ENCODE peak calls at places on chromosome 18, in seven cellular contexts. D, N, W, B, Y, A and Z are unnamed samples.
A peak's percentile ranks its signal among the peaks of the same experiment; 100 is the strongest.

GRCh38 chr18:1094408-1094807 is 189.7 kb downstream of the ADCYAP1 start:
- DNase-seq in N (no peak), D (no peak), B (no peak), W (no peak), A (peak; percentile 76), Y (peak; percentile 9), Z (no peak)

GRCh38 chr18:44130365-44130942 is 550.2 kb upstream of the SETBP1 start:
- DNase-seq in Y (peak; percentile 26), A (peak; percentile 49), B (peak; percentile 81), N (no peak), W (no peak), D (no peak), Z (no peak)

GRCh38 chr18:49911414-49911813 is 98.1 kb upstream of the ACAA2 start:
- DNase-seq in N (no peak), W (no peak), B (no peak), Y (no peak), D (no peak), A (no peak), Z (no peak)

GRCh38 chr18:75161629-75162028 is 47.3 kb downstream of the PTGR3 start:
- DNase-seq in W (no peak), N (no peak), B (no peak), A (no peak), Y (no peak), D (peak; percentile 17), Z (peak; percentile 54)

GRCh38 chr18:1104265-1104792 is 199.7 kb downstream of the ADCYAP1 start:
- DNase-seq in D (no peak), N (no peak), B (no peak), A (peak; percentile 64), W (no peak), Y (no peak), Z (no peak)

GRCh38 chr18:44651453-44651852 is 29.2 kb upstream of the SETBP1 start:
- DNase-seq in Y (peak; percentile 63), B (peak; percentile 21), A (peak; percentile 62), D (no peak), N (no peak), W (no peak), Z (no peak)

GRCh38 chr18:37847544-37847943 is 281.9 kb upstream of the CELF4 start:
- DNase-seq in B (no peak), D (no peak), N (no peak), A (no peak), Y (no peak), W (no peak), Z (no peak)

GRCh38 chr18:58578835-58579560 is 49.9 kb downstream of the ALPK2 start:
- DNase-seq in B (no peak), Y (peak; percentile 49), N (no peak), A (peak; percentile 25), W (no peak), D (no peak), Z (no peak)

GRCh38 chr18:68713791-68714190 is 1.1 kb downstream of the TMX3 start:
- DNase-seq in A (peak; percentile 31), N (no peak), B (no peak), Y (peak; percentile 19), D (no peak), W (no peak), Z (no peak)

GRCh38 chr18:64717026-64717425 is 568.1 kb upstream of the LINC00305 start:
- DNase-seq in N (no peak), W (no peak), D (no peak), Y (no peak), B (no peak), A (peak; percentile 90), Z (no peak)

GRCh38 chr18:400466-400865 is 100.0 kb downstream of the COLEC12 start:
- DNase-seq in W (no peak), N (no peak), A (no peak), B (no peak), D (no peak), Y (no peak), Z (no peak)

GRCh38 chr18:48657446-48658120 is 118.8 kb downstream of the CTIF start:
- DNase-seq in B (no peak), W (no peak), D (no peak), N (no peak), A (no peak), Y (no peak), Z (no peak)

GRCh38 chr18:2848145-2848878 is 1.5 kb downstream of the EMILIN2 start:
- DNase-seq in A (no peak), D (no peak), W (no peak), N (no peak), B (no peak), Y (no peak), Z (no peak)

GRCh38 chr18:58572181-58572580 is 56.7 kb downstream of the ALPK2 start:
- DNase-seq in A (peak; percentile 99), W (no peak), Y (peak; percentile 89), B (no peak), N (no peak), D (no peak), Z (no peak)

GRCh38 chr18:21669736-21670135 is 34.8 kb downstream of the ABHD3 start:
- DNase-seq in D (no peak), Y (peak; percentile 53), W (no peak), A (peak; percentile 87), N (no peak), B (no peak), Z (no peak)

GRCh38 chr18:63701952-63702351 is 808 bp upstream of the SERPINB11 start:
- DNase-seq in Y (no peak), A (no peak), B (no peak), D (no peak), N (no peak), W (no peak), Z (no peak)

GRCh38 chr18:57276720-57277284 is 75.6 kb upstream of the ST8SIA3 start:
- DNase-seq in D (no peak), B (peak; percentile 9), Y (no peak), W (no peak), N (no peak), A (no peak), Z (no peak)

GRCh38 chr18:58911241-58911640 is 46.6 kb downstream of the ZNF532 start:
- DNase-seq in D (no peak), W (no peak), N (no peak), B (no peak), A (no peak), Y (no peak), Z (no peak)

GRCh38 chr18:23136326-23137092 is 1.2 kb downstream of the CABLES1 start:
- DNase-seq in W (peak; percentile 6), Y (peak; percentile 40), N (peak; percentile 58), A (peak; percentile 23), D (peak; percentile 7), B (peak; percentile 56), Z (peak; percentile 40)
- H3K27ac ChIP-seq in W (peak overlapping the region; percentile 80), Y (no peak overlapping the region), N (peak overlapping the region; percentile 88), A (peak overlapping the region; percentile 7), D (no peak overlapping the region), B (no peak overlapping the region), Z (peak overlapping the region; percentile 89)

GRCh38 chr18:55473534-55473933 is 114.5 kb downstream of the TCF4 start:
- DNase-seq in D (no peak), W (no peak), B (no peak), N (no peak), Y (no peak), A (no peak), Z (no peak)
- TF ChIP-seq CTCF in D (no peak), W (no peak), B (no peak), N (no peak), Y (no peak), A (no peak), Z (no peak)

DNA sequence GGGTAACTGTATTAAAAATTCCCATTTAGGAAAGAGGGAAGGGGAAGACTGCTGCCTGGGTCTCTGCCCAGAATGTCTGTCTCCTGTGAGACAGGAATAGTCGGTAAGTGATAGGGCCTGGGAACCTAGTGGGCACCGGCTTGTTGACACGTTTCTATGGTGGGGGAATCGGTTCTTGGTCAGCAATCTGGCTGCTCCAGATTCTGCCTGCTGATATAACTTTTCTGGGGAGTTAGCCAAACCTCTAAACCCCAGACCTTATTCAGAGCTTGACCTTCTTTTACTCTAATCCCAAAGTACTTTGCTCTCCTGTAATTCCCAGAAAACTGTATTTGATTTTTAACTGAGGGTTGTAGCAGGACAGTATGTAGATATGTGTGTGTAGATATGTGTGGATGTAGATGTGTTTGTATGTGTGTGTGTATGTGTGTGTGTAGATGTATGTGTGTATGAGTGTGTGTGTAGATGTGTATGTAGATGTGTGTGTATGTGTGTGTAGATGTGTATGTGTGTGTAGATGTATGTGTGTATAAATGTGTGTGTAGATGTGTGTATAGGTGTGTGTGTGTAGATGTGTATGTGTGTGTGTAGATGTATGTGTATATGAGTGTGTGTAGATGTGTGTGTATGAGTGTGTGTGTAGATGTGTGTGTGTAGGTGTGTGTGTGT is 61.8 kb upstream of the TXNDC2 start:
- DNase-seq in D (no peak), A (no peak), W (no peak), Y (no peak), B (no peak), N (no peak), Z (no peak)
- H3K27ac ChIP-seq in D (no peak overlapping the region), A (no peak overlapping the region), W (peak overlapping the region; percentile 12), Y (no peak overlapping the region), B (no peak overlapping the region), N (no peak overlapping the region), Z (peak overlapping the region; percentile 73)

GRCh38 chr18:34704823-34705222 is 5.3 kb upstream of the DTNA start:
- DNase-seq in W (no peak), D (no peak), A (no peak), Y (no peak), B (no peak), N (no peak), Z (no peak)
- TF ChIP-seq CTCF in W (no peak), D (no peak), A (no peak), Y (no peak), B (no peak), N (no peak), Z (no peak)

DNA sequence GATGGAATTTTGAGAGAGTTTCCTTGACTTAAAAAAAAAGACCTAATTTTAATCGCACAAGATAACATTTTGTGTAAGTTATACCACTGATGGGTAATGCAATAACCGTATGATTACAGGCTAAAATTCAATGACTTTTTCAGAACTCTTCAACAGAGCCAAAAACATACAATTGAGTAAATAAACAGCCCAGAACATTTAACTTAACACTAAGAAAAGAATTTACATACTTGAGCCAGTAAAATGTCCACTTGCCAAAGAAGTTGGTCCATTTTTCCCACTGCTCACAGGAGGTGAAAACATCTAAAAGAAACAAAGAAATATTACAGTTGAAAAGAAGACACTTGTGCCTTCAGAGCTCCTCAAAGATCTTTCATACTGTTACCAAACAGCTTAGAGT is 2.9 kb downstream of the TCF4 start:
- DNase-seq in D (no peak), Y (no peak), N (no peak), W (no peak), B (no peak), A (no peak), Z (no peak)
- H3K27ac ChIP-seq in D (no peak overlapping the region), Y (no peak overlapping the region), N (no peak overlapping the region), W (peak overlapping the region; percentile 95), B (no peak overlapping the region), A (no peak overlapping the region), Z (no peak overlapping the region)